ENCODE peak calls at places on chromosomes 3 and 15, in nine cellular contexts. K, M, L, T, J, A, B, R and G are unnamed samples.

GRCh38 chr3:13631256-13631655 is 82.3 kb downstream of the FBLN2 start:
- DNase-seq in J (no peak), A (no peak), L (no peak), R (no peak), K (no peak), M (no peak), B (no peak), T (no peak), G (no peak)

GRCh38 chr3:195807681-195808121 is 4.0 kb downstream of the MUC4 start:
- DNase-seq in T (no peak), L (no peak), A (no peak), B (no peak), R (no peak), J (no peak), M (no peak), K (no peak), G (no peak)

GRCh38 chr3:191363221-191363620 is 32.9 kb upstream of the UTS2B start:
- DNase-seq in L (no peak), M (no peak), A (no peak), R (no peak), J (no peak), T (no peak), K (no peak), B (no peak), G (no peak)

GRCh38 chr15:45948226-45948625 is 313.4 kb downstream of the SQOR start:
- DNase-seq in T (no peak), R (no peak), M (no peak), J (no peak), A (no peak), K (no peak), L (no peak), B (no peak), G (no peak)

GRCh38 chr3:43162573-43163084 is 56.8 kb upstream of the POMGNT2 start:
- DNase-seq in K (no peak), J (no peak), A (no peak), R (no peak), M (no peak), B (no peak), L (no peak), T (no peak), G (no peak)

GRCh38 chr3:184284696-184285095 is 8.9 kb downstream of the ECE2 start:
- DNase-seq in L (peak), K (peak), J (peak), A (peak), T (no peak), R (peak), B (peak), M (no peak), G (peak)

GRCh38 chr15:76195506-76196285 is 115.6 kb downstream of the ETFA start:
- DNase-seq in A (no peak), T (no peak), L (no peak), R (no peak), B (no peak), J (no peak), M (no peak), K (no peak), G (no peak)

GRCh38 chr15:90358124-90359033 is 6.3 kb downstream of the ZNF774 start:
- DNase-seq in L (no peak), K (peak), M (no peak), T (no peak), R (peak), B (peak), J (no peak), A (no peak), G (no peak)

GRCh38 chr15:58932791-58933310 is 628 bp downstream of the SLTM start:
- DNase-seq in J (peak), K (peak), L (no peak), T (no peak), M (no peak), B (no peak), R (peak), A (peak), G (peak)

GRCh38 chr3:134186391-134186790 is 64.3 kb downstream of the RYK start:
- DNase-seq in K (peak), L (no peak), T (no peak), R (no peak), A (no peak), B (no peak), M (no peak), J (no peak), G (no peak)

GRCh38 chr3:43727930-43728329 is 37.2 kb downstream of the ABHD5 start:
- DNase-seq in K (no peak), T (no peak), B (peak), L (no peak), A (no peak), J (no peak), R (peak), M (no peak), G (no peak)

GRCh38 chr3:44045476-44046275 is 196.0 kb upstream of the TOPAZ1 start:
- DNase-seq in J (no peak), M (no peak), K (no peak), T (no peak), B (peak), L (peak), R (no peak), A (no peak), G (peak)

GRCh38 chr3:150447084-150447483 is 39.0 kb downstream of the TSC22D2 start:
- DNase-seq in L (no peak), A (no peak), T (no peak), J (no peak), R (no peak), K (no peak), M (no peak), B (peak), G (no peak)

GRCh38 chr3:14647976-14648955 is 3.3 kb upstream of the CCDC174 start:
- DNase-seq in T (no peak), J (no peak), A (no peak), M (no peak), K (no peak), L (no peak), R (no peak), B (no peak), G (no peak)

GRCh38 chr15:88708256-88709054 is 69.6 kb downstream of the ISG20 start:
- DNase-seq in L (no peak), A (no peak), M (peak), K (no peak), R (no peak), B (no peak), J (no peak), T (no peak), G (no peak)

GRCh38 chr15:31930967-31931366 is 99.3 kb upstream of the CHRNA7 start:
- DNase-seq in A (no peak), R (no peak), L (no peak), J (no peak), T (no peak), B (peak), K (no peak), M (no peak), G (no peak)

GRCh38 chr3:143266512-143266911 is 146.9 kb downstream of the CHST2 start:
- DNase-seq in K (no peak), L (no peak), B (no peak), J (no peak), T (peak), R (peak), M (peak), A (no peak), G (no peak)

GRCh38 chr3:155015776-155016451 is 64.2 kb upstream of the MME start:
- DNase-seq in T (no peak), B (peak), M (no peak), K (no peak), J (no peak), R (no peak), A (no peak), L (no peak), G (no peak)

GRCh38 chr15:81174759-81175327 is 21.8 kb upstream of the IL16 start:
- DNase-seq in J (no peak), K (no peak), M (no peak), T (no peak), R (no peak), L (no peak), B (no peak), A (no peak), G (no peak)

GRCh38 chr15:98845138-98845884 is 162.3 kb downstream of the PGPEP1L start:
- DNase-seq in K (peak), R (no peak), B (no peak), J (no peak), L (no peak), M (no peak), T (no peak), A (peak), G (no peak)

GRCh38 chr3:111668912-111669488 is 73.9 kb upstream of the ZBED2 start:
- DNase-seq in R (peak), K (peak), L (no peak), A (peak), T (no peak), M (peak), J (peak), B (peak), G (peak)

GRCh38 chr3:144237351-144237750 is 265.7 kb downstream of the DIPK2A start:
- DNase-seq in L (no peak), J (no peak), A (no peak), R (no peak), M (no peak), B (no peak), T (no peak), K (no peak), G (no peak)

GRCh38 chr15:92801774-92802464 is 98.2 kb upstream of the CHD2 start:
- DNase-seq in M (peak), B (peak), T (peak), J (no peak), R (peak), L (peak), K (peak), A (no peak), G (no peak)

GRCh38 chr3:124935264-124935663 is 713 bp upstream of the MUC13 start:
- DNase-seq in B (no peak), M (no peak), T (no peak), K (no peak), L (no peak), R (no peak), J (no peak), A (no peak), G (no peak)

GRCh38 chr15:81887913-81888312 is 157.9 kb downstream of the MEX3B start:
- DNase-seq in M (no peak), T (peak), L (no peak), K (peak), J (no peak), A (no peak), B (peak), R (peak), G (no peak)

GRCh38 chr3:171644681-171645080 is 165.6 kb downstream of the PLD1 start:
- DNase-seq in R (no peak), M (no peak), K (no peak), B (no peak), A (no peak), J (no peak), L (no peak), T (no peak), G (no peak)